ENCODE peak calls at places on chromosomes 5 and 9, in seven cellular contexts. S is stimulated activated CD4-positive, alpha-beta T cell treated with anti-CD3 and anti-CD28 coated beads, Interleukin-2, amount 100 ng/mL, for 24 hours; O is GM03348; D is iPS DF 19.7; C is ascending aorta; B is neural crest cell; E is activated gamma-delta T cell. P is an unnamed sample.

GRCh38 chr5:29896651-29897050 is 1296.8 kb upstream of the CDH6 start:
- DNase-seq in S (no peak), O (no peak), D (no peak), C (no peak), B (no peak), E (no peak), P (no peak)

GRCh38 chr5:37717613-37718431 is 122.0 kb downstream of the GDNF start:
- DNase-seq in S (no peak), O (no peak), D (no peak), C (no peak), B (no peak), E (no peak), P (no peak)

GRCh38 chr5:180739958-180740357 is at the start of gene OR2Y1:
- DNase-seq in S (no peak), O (no peak), D (no peak), C (no peak), B (no peak), E (no peak), P (no peak)

GRCh38 chr9:2727966-2728613 is 10.8 kb downstream of the KCNV2 start:
- DNase-seq in S (no peak), O (peak), D (no peak), C (no peak), B (peak), E (no peak), P (peak)

GRCh38 chr5:174295736-174296481 is 250.4 kb downstream of the NSG2 start:
- DNase-seq in S (no peak), O (no peak), D (no peak), C (no peak), B (no peak), E (no peak), P (no peak)

GRCh38 chr5:172380992-172381643 is 73.2 kb downstream of the SH3PXD2B start:
- DNase-seq in S (no peak), O (no peak), D (no peak), C (peak), B (no peak), E (no peak), P (no peak)

GRCh38 chr9:68851657-68852056 is 146.6 kb downstream of the PIP5K1B start:
- DNase-seq in S (no peak), O (no peak), D (no peak), C (no peak), B (no peak), E (no peak), P (no peak)

GRCh38 chr5:6905423-6905822 is 192.2 kb downstream of the TENT4A start:
- DNase-seq in S (no peak), O (no peak), D (no peak), C (no peak), B (no peak), E (no peak), P (no peak)

GRCh38 chr5:7849531-7850240 is 1.2 kb downstream of the CFAP90 start:
- DNase-seq in S (no peak), O (peak), D (no peak), C (no peak), B (peak), E (no peak), P (peak)

GRCh38 chr5:35815089-35815936 is 41.4 kb upstream of the IL7R start:
- DNase-seq in S (no peak), O (no peak), D (peak), C (no peak), B (peak), E (no peak), P (peak)

GRCh38 chr9:107739601-107740082 is 250.1 kb upstream of the KLF4 start:
- DNase-seq in S (no peak), O (peak), D (no peak), C (peak), B (no peak), E (no peak), P (no peak)

GRCh38 chr9:36191290-36191645 is 547 bp downstream of the CLTA start:
- DNase-seq in S (peak), O (no peak), D (no peak), C (no peak), B (peak), E (no peak), P (no peak)

GRCh38 chr9:70285246-70285645 is 26.5 kb downstream of the SMC5 start:
- DNase-seq in S (no peak), O (no peak), D (no peak), C (no peak), B (no peak), E (no peak), P (no peak)

GRCh38 chr9:36102742-36103495 is 33.6 kb upstream of the GLIPR2 start:
- DNase-seq in S (peak), O (peak), D (peak), C (peak), B (peak), E (no peak), P (peak)

GRCh38 chr5:133236976-133237375 is 185.2 kb downstream of the HSPA4 start:
- DNase-seq in S (no peak), O (no peak), D (no peak), C (peak), B (no peak), E (no peak), P (no peak)

GRCh38 chr5:127562252-127562651 is 44.8 kb downstream of the PRRC1 start:
- DNase-seq in S (no peak), O (no peak), D (peak), C (no peak), B (peak), E (no peak), P (peak)

GRCh38 chr5:116765441-116765840 is 190.8 kb upstream of the SEMA6A start:
- DNase-seq in S (no peak), O (no peak), D (no peak), C (no peak), B (no peak), E (no peak), P (no peak)

GRCh38 chr5:180495991-180496741 is 2.0 kb downstream of the CNOT6 start:
- DNase-seq in S (no peak), O (no peak), D (no peak), C (peak), B (no peak), E (no peak), P (no peak)

GRCh38 chr5:122053181-122054109 is 24.6 kb downstream of the LOX start:
- DNase-seq in S (no peak), O (peak), D (no peak), C (no peak), B (no peak), E (no peak), P (no peak)

GRCh38 chr5:87138091-87138819 is 129.4 kb upstream of the RASA1 start:
- DNase-seq in S (no peak), O (no peak), D (no peak), C (no peak), B (no peak), E (no peak), P (no peak)

GRCh38 chr9:115264333-115264732 is 146.4 kb upstream of the TNC start:
- DNase-seq in S (no peak), O (peak), D (no peak), C (no peak), B (no peak), E (no peak), P (no peak)

GRCh38 chr5:56350595-56351170 is 117.6 kb upstream of the ANKRD55 start:
- DNase-seq in S (no peak), O (peak), D (no peak), C (peak), B (no peak), E (no peak), P (no peak)

GRCh38 chr5:132162945-132163344 is 64.7 kb downstream of the P4HA2 start:
- DNase-seq in S (no peak), O (no peak), D (no peak), C (no peak), B (no peak), E (no peak), P (no peak)

GRCh38 chr5:61620660-61621650 is 288.9 kb downstream of the ZSWIM6 start:
- DNase-seq in S (no peak), O (no peak), D (no peak), C (no peak), B (no peak), E (no peak), P (no peak)

GRCh38 chr9:893843-894420 is 52.4 kb downstream of the DMRT1 start:
- DNase-seq in S (peak), O (peak), D (no peak), C (no peak), B (peak), E (no peak), P (peak)

GRCh38 chr9:100472725-100473261 is at the start of gene TMEFF1:
- DNase-seq in S (peak), O (peak), D (no peak), C (no peak), B (peak), E (peak), P (peak)

GRCh38 chr9:7154650-7155049 is 396.9 kb downstream of the KDM4C start:
- DNase-seq in S (no peak), O (no peak), D (no peak), C (no peak), B (no peak), E (no peak), P (no peak)

GRCh38 chr5:177371705-177372533 is 12.3 kb upstream of the SLC34A1 start:
- DNase-seq in S (peak), O (no peak), D (no peak), C (no peak), B (no peak), E (no peak), P (no peak)

GRCh38 chr9:116888066-116888465 is 201.0 kb downstream of the TRIM32 start:
- DNase-seq in S (no peak), O (no peak), D (no peak), C (no peak), B (no peak), E (no peak), P (no peak)

GRCh38 chr5:87121315-87122170 is 146.1 kb upstream of the RASA1 start:
- DNase-seq in S (peak), O (peak), D (no peak), C (peak), B (no peak), E (no peak), P (no peak)

GRCh38 chr9:72271617-72272478 is 93.2 kb downstream of the ZFAND5 start:
- DNase-seq in S (peak), O (peak), D (no peak), C (no peak), B (peak), E (no peak), P (peak)

GRCh38 chr5:134083517-134083916 is 31.0 kb upstream of the TCF7 start:
- DNase-seq in S (no peak), O (peak), D (no peak), C (no peak), B (no peak), E (no peak), P (no peak)

GRCh38 chr5:16590685-16591084 is 26.1 kb downstream of the RETREG1 start:
- DNase-seq in S (no peak), O (no peak), D (no peak), C (no peak), B (no peak), E (no peak), P (no peak)

P was measured in iPS DF 6.9.